ENCODE peak calls at places on chromosomes 7 and 10, in four cellular contexts. Z, I, X and A are unnamed samples.

GRCh38 chr10:112232670-112233069 is 49.1 kb upstream of the GPAM start:
- DNase-seq in Z (no peak), X (no peak), I (no peak), A (no peak)

GRCh38 chr7:102093599-102094001 is 193.1 kb upstream of the SH2B2 start:
- DNase-seq in I (no peak), Z (no peak), X (no peak), A (no peak)

GRCh38 chr7:1555046-1555812 is 776 bp downstream of the TMEM184A start:
- DNase-seq in X (peak; percentile 98), I (no peak), Z (no peak), A (no peak)

GRCh38 chr7:116702046-116702445 is 30.1 kb downstream of the MET start:
- DNase-seq in I (no peak), Z (no peak), X (no peak), A (no peak)

GRCh38 chr7:18610331-18610948 is 114.9 kb downstream of the HDAC9 start:
- DNase-seq in X (no peak), I (no peak), Z (no peak), A (no peak)

GRCh38 chr7:14381306-14381705 is 391.8 kb upstream of the ETV1 start:
- DNase-seq in Z (no peak), I (no peak), X (no peak), A (no peak)

GRCh38 chr7:67484244-67484751 is 487.7 kb downstream of the TYW1 start:
- DNase-seq in I (peak; percentile 23), Z (no peak), X (peak; percentile 64), A (peak; percentile 23)

GRCh38 chr10:128781636-128782035 is 655.4 kb upstream of the MKI67 start:
- DNase-seq in X (no peak), Z (no peak), I (no peak), A (no peak)

GRCh38 chr7:111527545-111527944 is 34.7 kb downstream of the IMMP2L start:
- DNase-seq in I (no peak), Z (no peak), X (no peak), A (no peak)

GRCh38 chr10:29635711-29636144 is 957 bp upstream of the SVIL start:
- DNase-seq in Z (no peak), X (no peak), I (no peak), A (no peak)

GRCh38 chr7:81013036-81013435 is 94.2 kb upstream of the SEMA3C start:
- DNase-seq in X (peak; percentile 29), Z (no peak), I (no peak), A (no peak)

GRCh38 chr10:72058989-72059842 is 29.1 kb downstream of the SPOCK2 start:
- DNase-seq in X (no peak), I (no peak), Z (no peak), A (no peak)

GRCh38 chr10:114816308-114816707 is 5.3 kb upstream of the FHIP2A start:
- DNase-seq in Z (no peak), X (no peak), I (no peak), A (no peak)
- H3K4me3 ChIP-seq in Z (no peak overlapping the region), X (no peak overlapping the region), I (no peak overlapping the region), A (no peak overlapping the region)

GRCh38 chr7:95609277-95609971 is 13.1 kb upstream of the PDK4 start:
- DNase-seq in Z (no peak), X (peak; percentile 12), I (no peak), A (peak; percentile 70)

GRCh38 chr7:95607477-95608010 is 11.2 kb upstream of the PDK4 start:
- DNase-seq in Z (no peak), X (no peak), I (no peak), A (no peak)

GRCh38 chr7:95611224-95611623 is 14.9 kb upstream of the PDK4 start:
- DNase-seq in Z (no peak), X (no peak), I (no peak), A (no peak)

GRCh38 chr7:95605275-95605674 is 9.0 kb upstream of the PDK4 start:
- DNase-seq in Z (peak; percentile 78), I (no peak), X (no peak), A (peak; percentile 84)

GRCh38 chr7:95608344-95609173 is 12.2 kb upstream of the PDK4 start:
- DNase-seq in X (peak; percentile 61), I (peak; percentile 90), Z (peak; percentile 93), A (peak; percentile 95)
- TF ChIP-seq POLR2A in X (no peak), I (no peak), Z (no peak), A (no peak)

DNA sequence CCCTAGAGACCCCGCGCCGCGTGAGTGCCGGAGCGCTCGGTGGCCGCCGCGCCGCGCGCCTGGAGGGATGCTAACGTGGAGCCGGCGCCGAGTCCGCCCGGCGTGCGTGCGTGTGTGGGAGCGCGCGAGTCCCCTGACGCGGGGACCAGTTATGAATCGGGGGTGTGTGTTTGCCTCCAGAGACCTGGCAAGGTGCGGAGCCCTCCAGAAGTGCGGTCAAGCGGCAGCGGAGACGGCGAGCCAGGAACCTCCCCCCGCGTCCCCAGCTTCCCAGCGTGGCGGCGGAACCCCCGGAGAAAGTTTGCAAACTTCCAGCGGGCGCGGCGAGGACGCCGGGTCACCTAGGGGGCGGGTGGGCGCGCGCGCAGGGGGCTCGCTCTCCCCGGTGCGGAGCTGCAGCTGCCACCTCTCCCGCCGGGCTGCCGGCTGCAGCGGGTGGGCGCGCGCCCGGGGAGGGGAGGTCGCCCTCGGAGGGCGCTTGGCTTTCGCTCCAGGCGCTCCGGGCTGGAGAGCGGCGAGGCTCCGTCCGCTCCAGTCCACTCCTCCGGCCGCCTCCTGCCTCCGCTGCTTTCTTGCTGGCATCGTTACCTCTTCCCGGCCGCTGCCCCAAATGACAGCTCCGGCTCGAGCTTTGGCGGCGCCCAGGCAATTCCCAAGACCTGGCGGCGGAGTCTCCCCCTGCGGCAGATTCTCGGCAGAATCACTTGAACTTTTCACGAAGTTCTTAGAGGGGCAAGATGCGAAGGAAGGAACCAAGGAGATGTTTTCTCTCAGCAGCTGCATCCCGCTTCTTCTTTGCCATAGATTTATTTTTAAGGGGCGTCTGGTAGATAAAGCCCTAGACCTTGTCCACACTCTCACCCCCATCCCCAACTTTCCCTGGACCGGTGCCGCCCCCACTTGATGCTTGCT is 2.3 kb upstream of the CREB5 start:
- DNase-seq in I (peak; percentile 43), Z (peak; percentile 76), X (peak; percentile 17), A (no peak)
- H3K4me3 ChIP-seq in I (peak overlapping the region; percentile 43), Z (peak overlapping the region; percentile 55), X (peak overlapping the region; percentile 47), A (peak overlapping the region; percentile 41)

DNA sequence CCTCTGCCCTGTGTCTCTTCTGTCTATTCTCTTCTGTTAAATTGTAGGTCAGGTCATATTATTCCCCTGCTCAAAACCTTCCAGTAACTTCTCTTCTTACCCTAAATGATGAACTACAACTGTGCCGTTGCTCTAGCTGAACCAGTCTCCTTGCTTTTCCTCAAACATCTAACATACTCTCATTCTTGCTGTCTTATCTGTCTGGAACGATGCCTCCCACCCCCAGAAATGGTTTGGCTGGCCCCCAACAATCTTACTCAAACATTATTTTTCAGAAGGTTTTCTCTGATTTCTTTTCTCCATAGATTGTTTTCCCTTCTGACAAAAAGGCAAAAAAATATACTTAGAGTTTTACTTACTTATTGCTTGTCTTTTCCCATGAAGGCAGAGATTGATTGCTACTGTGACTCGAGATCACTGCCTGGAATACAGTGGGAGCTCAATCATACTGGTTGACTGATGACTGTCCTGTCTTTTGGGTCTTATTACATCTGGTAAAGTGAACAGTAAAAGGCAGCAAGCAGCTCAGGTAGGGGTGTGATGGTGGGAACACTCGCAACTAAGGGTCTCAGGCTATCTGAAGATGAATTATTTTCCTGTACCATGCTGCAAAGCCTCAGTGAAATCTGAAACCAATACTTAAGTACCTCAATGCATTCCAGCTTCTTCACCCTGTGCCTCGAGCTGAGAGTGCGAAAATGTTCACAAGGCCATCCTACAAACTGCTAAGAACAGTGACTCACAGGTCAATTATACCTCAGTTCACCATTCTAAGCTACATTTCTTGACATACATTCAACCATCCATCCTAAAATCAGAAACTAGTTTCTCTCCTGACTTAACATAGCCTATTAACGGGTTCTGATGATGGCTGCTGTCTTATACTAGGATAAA is 67.6 kb downstream of the DNMBP start:
- DNase-seq in Z (no peak), X (no peak), I (no peak), A (no peak)
- TF ChIP-seq POLR2A in Z (no peak), X (no peak), I (no peak), A (no peak)

DNA sequence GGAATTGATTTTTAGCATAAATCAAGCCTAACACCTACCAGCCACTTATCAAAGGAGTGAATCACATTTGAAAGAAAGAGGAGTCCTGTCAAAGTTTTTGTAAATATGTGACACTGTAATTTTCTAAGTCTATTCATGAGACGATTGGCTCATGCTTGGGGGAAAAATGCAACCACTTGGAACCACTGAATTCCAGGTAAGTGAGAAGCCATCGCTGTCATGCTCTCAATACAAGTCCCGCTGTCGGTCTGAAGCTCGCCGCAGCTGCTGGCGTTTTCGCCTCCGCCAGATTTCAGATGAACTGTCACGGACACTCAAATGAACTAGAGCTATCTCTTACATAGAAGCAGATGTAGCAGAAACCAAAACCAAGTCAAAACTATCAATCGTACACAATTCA is 279.8 kb upstream of the FZD8 start:
- DNase-seq in X (no peak), I (no peak), Z (no peak), A (no peak)
- H3K4me3 ChIP-seq in X (no peak overlapping the region), I (no peak overlapping the region), Z (no peak overlapping the region), A (no peak overlapping the region)

GRCh38 chr7:96708872-96709271 is 774 bp downstream of the SEM1 start:
- DNase-seq in X (no peak), I (no peak), Z (no peak), A (no peak)

GRCh38 chr7:96713037-96713436 is 3.4 kb upstream of the SEM1 start:
- DNase-seq in X (no peak), Z (no peak), I (no peak), A (no peak)

GRCh38 chr7:96707901-96708774 is 1.5 kb downstream of the SEM1 start:
- DNase-seq in I (no peak), Z (no peak), X (no peak), A (no peak)

GRCh38 chr7:96710544-96710943 is 898 bp upstream of the SEM1 start:
- DNase-seq in Z (no peak), X (no peak), I (no peak), A (no peak)

GRCh38 chr7:96709381-96710228 is at the start of gene SEM1:
- DNase-seq in Z (peak; percentile 91), I (peak; percentile 68), X (peak; percentile 60), A (peak; percentile 96)
- TF ChIP-seq POLR2A in Z (no peak), I (peak; percentile 41), X (peak; percentile 70), A (no peak)